ENCODE peak calls at places on chromosomes 3 and 15, in six cellular contexts. Q is SJSA1, S is Panc1, W is kidney, F is mammary epithelial cell, C is hepatocyte. J is an unnamed sample.

GRCh38 chr15:25062551-25063430 is 108.0 kb downstream of the SNRPN start:
- DNase-seq in Q (no peak), S (no peak), W (no peak), F (no peak), C (no peak), J (no peak)

GRCh38 chr15:77870195-77871065 is 207.1 kb downstream of the TBC1D2B start:
- DNase-seq in Q (peak; percentile 67), S (peak; percentile 65), W (peak; percentile 81), F (peak; percentile 51), C (peak; percentile 84), J (peak; percentile 87)

GRCh38 chr3:175526609-175527280 is 667.6 kb downstream of the NAALADL2 start:
- DNase-seq in Q (no peak), S (no peak), W (no peak), F (no peak), C (no peak), J (no peak)

GRCh38 chr3:151581046-151581445 is 120.2 kb upstream of the IGSF10 start:
- DNase-seq in Q (no peak), S (no peak), W (no peak), F (no peak), C (no peak), J (no peak)

GRCh38 chr15:70269991-70270751 is 172.5 kb upstream of the TLE3 start:
- DNase-seq in Q (no peak), S (no peak), W (peak; percentile 80), F (no peak), C (no peak), J (no peak)

GRCh38 chr3:176920806-176921205 is 276.5 kb downstream of the TBL1XR1 start:
- DNase-seq in Q (no peak), S (no peak), W (no peak), F (no peak), C (peak; percentile 16), J (no peak)

GRCh38 chr3:64422932-64423331 is 197.7 kb upstream of the PRICKLE2 start:
- DNase-seq in Q (no peak), S (no peak), W (no peak), F (no peak), C (no peak), J (no peak)

GRCh38 chr3:122577409-122578028 is at the start of gene PARP15:
- DNase-seq in Q (no peak), S (no peak), W (peak; percentile 72), F (no peak), C (no peak), J (no peak)

GRCh38 chr3:33025648-33026178 is 71.2 kb downstream of the GLB1 start:
- DNase-seq in Q (no peak), S (no peak), W (no peak), F (no peak), C (no peak), J (no peak)

GRCh38 chr3:162329514-162329913 is 832.9 kb downstream of the OTOL1 start:
- DNase-seq in Q (no peak), S (no peak), W (no peak), F (no peak), C (no peak), J (no peak)

GRCh38 chr3:158672293-158673176 is at the start of gene LXN:
- DNase-seq in Q (no peak), S (peak; percentile 71), W (peak; percentile 95), F (peak; percentile 89), C (peak; percentile 95), J (peak; percentile 64)

GRCh38 chr15:68506071-68506470 is 72.7 kb upstream of the CORO2B start:
- DNase-seq in Q (no peak), S (no peak), W (no peak), F (no peak), C (no peak), J (no peak)

GRCh38 chr15:67460521-67460920 is 60.4 kb upstream of the C15orf61 start:
- DNase-seq in Q (no peak), S (no peak), W (no peak), F (no peak), C (no peak), J (no peak)

GRCh38 chr3:185353823-185354614 is 8.9 kb upstream of the MAP3K13 start:
- DNase-seq in Q (peak; percentile 50), S (no peak), W (no peak), F (peak; percentile 71), C (peak; percentile 71), J (peak; percentile 89)

GRCh38 chr15:89486726-89487050 is 9.7 kb downstream of the RHCG start:
- DNase-seq in Q (no peak), S (no peak), W (no peak), F (peak; percentile 26), C (no peak), J (peak; percentile 40)

GRCh38 chr3:4985330-4986174 is 6.3 kb downstream of the BHLHE40 start:
- DNase-seq in Q (peak; percentile 48), S (no peak), W (peak; percentile 82), F (peak; percentile 92), C (peak; percentile 56), J (peak; percentile 51)

GRCh38 chr3:49007771-49008528 is 759 bp downstream of the WDR6 start:
- DNase-seq in Q (peak; percentile 92), S (no peak), W (peak; percentile 97), F (peak; percentile 87), C (peak; percentile 95), J (peak; percentile 89)

GRCh38 chr3:158713094-158713499 is 19.2 kb downstream of the RARRES1 start:
- DNase-seq in Q (no peak), S (no peak), W (no peak), F (no peak), C (no peak), J (no peak)

GRCh38 chr15:57596978-57597377 is 5.3 kb downstream of the MYZAP start:
- DNase-seq in Q (no peak), S (no peak), W (no peak), F (peak; percentile 60), C (no peak), J (no peak)

GRCh38 chr3:48492461-48493202 is 11.3 kb downstream of the SHISA5 start:
- DNase-seq in Q (no peak), S (no peak), W (peak; percentile 3), F (peak; percentile 88), C (no peak), J (no peak)

GRCh38 chr3:88031543-88032148 is 27.2 kb downstream of the CGGBP1 start:
- DNase-seq in Q (no peak), S (peak; percentile 24), W (no peak), F (peak; percentile 16), C (no peak), J (no peak)

GRCh38 chr3:31361391-31362273 is 171.1 kb upstream of the STT3B start:
- DNase-seq in Q (peak; percentile 41), S (no peak), W (no peak), F (peak; percentile 24), C (no peak), J (no peak)

DNA sequence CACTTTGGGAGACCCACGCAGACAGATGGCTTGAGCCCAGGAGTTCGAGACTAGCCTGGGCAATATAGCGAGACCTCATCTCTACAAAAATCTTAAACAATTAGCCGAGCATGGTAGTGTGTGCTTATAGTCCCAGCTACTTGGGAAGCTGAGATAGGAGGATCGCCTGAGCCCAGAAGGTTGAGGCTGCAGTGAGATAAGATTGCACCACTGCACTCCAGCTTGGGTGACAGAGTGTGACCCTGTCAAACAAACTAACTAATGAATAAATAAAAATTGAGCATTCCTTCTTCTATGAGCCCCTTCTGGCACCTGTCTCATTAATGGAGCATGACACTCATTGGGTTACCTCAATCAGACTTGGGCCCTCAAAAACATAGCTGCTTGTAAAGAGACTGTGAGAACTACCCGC is 7.5 kb downstream of the ZDHHC3 start:
- DNase-seq in Q (no peak), S (no peak), W (no peak), F (no peak), C (no peak), J (no peak)
- H3K4me1 ChIP-seq in Q (no peaks in the 10 kb centered on the region), S (no peaks in the 10 kb centered on the region), W (peaks cover 4% of the 10 kb centered on the region), F (peaks cover 71% of the 10 kb centered on the region), C (peaks cover 5% of the 10 kb centered on the region), J (peaks cover 26% of the 10 kb centered on the region)

DNA sequence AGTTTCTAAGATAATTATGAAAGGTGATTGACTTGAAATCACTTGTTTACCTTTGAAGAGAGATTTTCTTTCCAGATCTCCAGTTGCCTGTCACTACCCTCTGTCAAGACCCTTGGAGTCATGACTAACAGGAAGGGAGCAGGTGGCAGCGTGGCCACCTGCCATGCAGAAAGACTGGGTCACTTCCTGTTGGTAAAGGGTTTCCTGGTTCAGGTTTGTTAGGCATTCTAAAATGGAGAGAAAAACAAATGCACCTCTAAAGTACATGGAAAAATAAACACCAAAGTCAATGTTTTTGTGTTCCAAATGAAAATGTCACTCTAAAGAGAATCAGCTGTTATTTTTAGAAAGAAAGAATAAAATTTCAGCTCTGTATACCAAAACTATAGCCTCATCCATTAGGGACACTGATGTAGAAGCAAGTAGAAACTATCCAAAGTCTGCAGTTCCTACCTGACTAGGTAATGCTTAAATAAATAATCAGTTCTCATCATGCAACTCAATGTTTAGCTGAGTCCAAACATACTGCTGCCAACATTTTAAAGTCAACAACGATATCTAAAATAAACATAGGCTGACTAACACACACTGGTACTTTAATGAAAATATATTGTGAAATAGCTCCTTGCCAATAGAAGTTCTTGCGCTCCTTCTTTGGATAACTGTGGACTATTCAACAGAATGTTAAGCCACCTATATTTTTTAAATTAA is 23.9 kb upstream of the TM4SF1 start:
- DNase-seq in Q (no peak), S (no peak), W (no peak), F (peak; percentile 69), C (peak; percentile 61), J (peak; percentile 53)
- H3K4me3 ChIP-seq in Q (no peak overlapping the region), S (no peak overlapping the region), W (no peak overlapping the region), F (no peak overlapping the region), C (no peak overlapping the region), J (no peak overlapping the region)

GRCh38 chr15:86654501-86654900 is 574.8 kb downstream of the AGBL1 start:
- DNase-seq in Q (no peak), S (no peak), W (no peak), F (no peak), C (no peak), J (no peak)
- H3K9me3 ChIP-seq in Q (no peaks in the 10 kb centered on the region), S (no peaks in the 10 kb centered on the region), W (no peaks in the 10 kb centered on the region), F (no peaks in the 10 kb centered on the region), C (no peaks in the 10 kb centered on the region), J (no peaks in the 10 kb centered on the region)

DNA sequence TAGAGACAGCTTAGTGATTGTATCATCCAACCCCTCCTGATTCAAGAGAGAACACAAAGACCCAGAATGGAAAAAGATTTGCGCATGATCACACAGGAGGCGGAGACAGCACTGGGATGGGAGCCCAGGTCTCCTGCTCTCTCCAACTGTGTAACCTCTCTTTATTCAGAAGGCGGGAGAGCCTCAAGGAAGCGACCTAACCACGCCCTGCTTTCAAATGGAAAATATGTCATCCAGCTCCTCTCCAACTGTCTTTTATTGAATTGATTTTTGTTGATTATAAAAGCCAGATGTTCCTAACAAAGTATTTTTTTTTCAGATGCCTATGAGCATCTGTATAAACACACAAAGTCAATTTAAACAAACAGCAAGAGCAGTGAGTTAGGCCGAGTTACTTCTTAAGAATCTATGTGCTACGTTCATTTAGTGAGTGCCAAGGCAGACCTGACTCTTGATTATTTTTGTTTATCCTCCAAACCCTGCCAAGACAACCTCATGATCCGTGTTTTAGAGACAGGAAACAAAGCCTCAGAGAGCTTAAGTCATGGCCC is 74.5 kb downstream of the BFSP2 start:
- DNase-seq in Q (peak; percentile 56), S (no peak), W (no peak), F (no peak), C (peak; percentile 67), J (no peak)
- H3K4me1 ChIP-seq in Q (peaks cover 19% of the 10 kb centered on the region), S (peaks cover 22% of the 10 kb centered on the region), W (no peaks in the 10 kb centered on the region), F (no peaks in the 10 kb centered on the region), C (peaks cover 19% of the 10 kb centered on the region), J (peaks cover 71% of the 10 kb centered on the region)

J was measured in Caco-2.